ENCODE peak calls at places on chromosomes 5 and 9, in seven cellular contexts. X is RWPE2, F is hepatocyte, B is cardiac muscle cell, K is heart right ventricle, Y is mesenchymal stem cell, R is adipocyte. J is an unnamed sample.
A peak's percentile ranks its signal among the peaks of the same experiment; 100 is the strongest.

GRCh38 chr5:138491669-138492551 is 26.6 kb downstream of the EGR1 start:
- DNase-seq in X (peak; percentile 93), F (peak; percentile 94), B (peak; percentile 96), K (peak; percentile 91), Y (peak; percentile 92), R (peak; percentile 97), J (peak; percentile 99)

GRCh38 chr5:140130949-140131733 is 5.4 kb downstream of the IGIP start:
- DNase-seq in X (peak; percentile 9), F (no peak), B (no peak), K (no peak), Y (no peak), R (no peak), J (no peak)

GRCh38 chr5:146888341-146888978 is 9.9 kb upstream of the PPP2R2B start:
- DNase-seq in X (no peak), F (no peak), B (no peak), K (no peak), Y (no peak), R (no peak), J (no peak)

GRCh38 chr9:107710552-107710951 is 221.0 kb upstream of the KLF4 start:
- DNase-seq in X (no peak), F (no peak), B (no peak), K (no peak), Y (no peak), R (peak; percentile 57), J (no peak)

GRCh38 chr9:110148384-110148783 is 59.6 kb downstream of the C9orf152 start:
- DNase-seq in X (no peak), F (no peak), B (no peak), K (no peak), Y (peak; percentile 61), R (peak; percentile 24), J (no peak)

GRCh38 chr9:84668204-84669007 is 1.1 kb upstream of the NTRK2 start:
- DNase-seq in X (no peak), F (peak; percentile 88), B (peak; percentile 60), K (peak; percentile 51), Y (peak; percentile 57), R (peak; percentile 62), J (peak; percentile 94)

GRCh38 chr5:1998716-1999317 is 116.1 kb upstream of the IRX4 start:
- DNase-seq in X (no peak), F (no peak), B (no peak), K (no peak), Y (no peak), R (no peak), J (no peak)

GRCh38 chr5:156835905-156836304 is 14.2 kb upstream of the PPP1R2B start:
- DNase-seq in X (no peak), F (no peak), B (no peak), K (no peak), Y (no peak), R (peak; percentile 3), J (no peak)

GRCh38 chr9:123246534-123246933 is 21.9 kb downstream of the STRBP start:
- DNase-seq in X (no peak), F (no peak), B (peak; percentile 29), K (no peak), Y (no peak), R (peak; percentile 22), J (no peak)

GRCh38 chr5:95221234-95221633 is 63.7 kb downstream of the MCTP1 start:
- DNase-seq in X (no peak), F (no peak), B (no peak), K (no peak), Y (no peak), R (no peak), J (no peak)

GRCh38 chr5:45604092-45604491 is 92.1 kb downstream of the HCN1 start:
- DNase-seq in X (no peak), F (no peak), B (no peak), K (no peak), Y (no peak), R (no peak), J (no peak)

DNA sequence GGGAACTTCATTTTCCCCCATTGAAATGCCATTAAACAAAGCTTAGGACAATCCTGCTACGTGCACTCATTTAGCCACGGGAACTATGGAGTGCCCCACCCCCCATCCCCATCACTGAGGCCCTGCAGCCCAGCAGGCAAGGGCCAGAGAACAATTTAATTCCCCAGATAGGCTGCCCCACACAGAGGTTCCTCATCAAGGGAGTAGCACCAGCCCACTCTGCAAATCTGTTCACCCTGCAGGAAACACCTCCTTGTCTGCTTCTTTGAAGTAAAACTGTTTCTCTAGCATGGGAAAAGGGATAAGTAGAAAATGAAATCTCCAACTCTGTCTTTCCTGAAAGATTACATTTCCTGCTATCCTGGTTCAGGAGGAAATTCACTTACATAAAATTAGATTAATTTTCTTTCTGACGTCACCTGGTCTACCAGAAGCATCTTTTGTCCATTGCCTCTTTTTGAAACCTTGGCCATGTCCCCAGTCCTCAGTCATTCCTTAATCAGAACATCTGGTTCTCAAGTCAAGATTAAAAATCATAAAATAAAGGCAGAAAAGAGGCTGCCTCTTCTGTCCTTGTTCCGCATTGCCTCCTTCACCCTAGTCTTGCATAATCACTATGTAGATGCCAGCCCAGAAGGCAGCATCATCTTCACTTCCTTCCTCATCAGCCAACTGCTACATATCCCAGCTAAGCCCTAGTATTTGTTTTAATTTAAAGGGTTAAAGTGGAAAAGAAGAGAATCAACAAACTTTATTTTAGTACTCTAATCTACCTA is 206.2 kb downstream of the ENC1 start:
- DNase-seq in X (no peak), F (no peak), B (peak; percentile 32), K (peak; percentile 19), Y (no peak), R (no peak), J (no peak)
- H3K4me3 ChIP-seq in X (no peak overlapping the region), F (no peak overlapping the region), B (no peak overlapping the region), K (no peak overlapping the region), Y (no peak overlapping the region), R (peak overlapping the region; percentile 22), J (peak overlapping the region; percentile 30)

GRCh38 chr5:6510973-6511372 is 62.3 kb downstream of the UBE2QL1 start:
- DNase-seq in X (no peak), F (no peak), B (no peak), K (no peak), Y (no peak), R (no peak), J (no peak)

GRCh38 chr5:6505779-6506557 is 57.3 kb downstream of the UBE2QL1 start:
- DNase-seq in X (no peak), F (no peak), B (no peak), K (no peak), Y (no peak), R (no peak), J (no peak)

GRCh38 chr5:6506631-6507030 is 58.0 kb downstream of the UBE2QL1 start:
- DNase-seq in X (no peak), F (no peak), B (no peak), K (no peak), Y (no peak), R (no peak), J (no peak)

GRCh38 chr5:6508931-6509330 is 60.3 kb downstream of the UBE2QL1 start:
- DNase-seq in X (no peak), F (no peak), B (no peak), K (no peak), Y (no peak), R (no peak), J (no peak)

DNA sequence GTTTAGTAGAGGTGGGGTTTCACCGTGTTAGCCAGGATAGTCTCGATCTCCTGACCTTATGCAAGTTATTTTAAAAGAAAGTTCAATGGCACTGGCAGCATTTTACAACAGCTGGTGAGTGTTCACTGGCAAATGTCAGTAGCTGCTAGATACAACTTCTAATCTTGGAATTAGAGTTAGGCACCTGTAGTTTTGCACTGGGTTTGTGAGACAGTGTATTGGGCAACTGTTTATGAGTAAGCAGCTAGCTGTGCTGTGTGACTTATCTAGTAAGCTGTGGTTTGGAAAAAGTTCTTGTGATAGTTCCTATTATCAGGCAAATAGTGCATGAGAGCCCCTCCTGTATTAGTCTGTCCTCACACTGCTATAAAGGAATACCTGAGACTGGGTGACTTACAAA is 61.5 kb downstream of the UBE2QL1 start:
- DNase-seq in X (no peak), F (no peak), B (peak; percentile 9), K (no peak), Y (no peak), R (no peak), J (no peak)
- H3K4me3 ChIP-seq in X (no peak overlapping the region), F (no peak overlapping the region), B (no peak overlapping the region), K (no peak overlapping the region), Y (no peak overlapping the region), R (no peak overlapping the region), J (no peak overlapping the region)

DNA sequence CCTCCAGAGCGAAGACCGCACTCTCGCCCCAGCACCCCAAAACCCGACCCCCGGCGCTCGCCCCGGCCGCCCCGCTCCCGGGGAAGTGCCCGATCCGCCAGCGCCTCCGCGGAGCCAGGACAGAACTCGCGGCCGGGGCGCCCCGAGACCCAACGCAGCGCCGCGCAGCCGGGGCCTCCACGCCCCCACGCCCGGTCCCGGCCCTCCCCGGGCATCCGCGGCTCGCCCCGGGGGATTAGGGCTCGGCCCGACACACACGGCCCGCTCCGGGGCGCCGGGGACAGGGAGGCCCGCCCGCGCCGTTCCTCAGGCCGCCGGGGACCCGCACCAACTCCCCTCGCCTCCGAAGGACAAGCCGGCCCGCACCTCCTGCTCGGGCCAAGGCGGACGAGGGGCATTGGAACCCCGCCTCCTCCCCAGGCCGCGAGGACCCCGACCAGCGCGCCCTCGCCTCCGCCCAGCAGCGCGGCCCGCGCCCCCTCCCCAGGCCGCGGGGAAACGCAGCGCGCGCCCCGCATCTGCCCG is 521 bp downstream of the FNBP1 start:
- DNase-seq in X (no peak), F (peak; percentile 52), B (peak; percentile 20), K (peak; percentile 18), Y (no peak), R (peak; percentile 70), J (peak; percentile 91)
- H3K4me3 ChIP-seq in X (peak overlapping the region; percentile 69), F (peak overlapping the region; percentile 99), B (peak overlapping the region; percentile 85), K (peak overlapping the region; percentile 66), Y (peak overlapping the region; percentile 94), R (peak overlapping the region; percentile 97), J (peak overlapping the region; percentile 76)

GRCh38 chr5:154366353-154366752 is 79.4 kb upstream of the SAP30L start:
- DNase-seq in X (no peak), F (no peak), B (peak; percentile 71), K (no peak), Y (peak; percentile 51), R (peak; percentile 39), J (no peak)

GRCh38 chr5:154370119-154370518 is 75.7 kb upstream of the SAP30L start:
- DNase-seq in X (no peak), F (no peak), B (no peak), K (no peak), Y (peak; percentile 46), R (peak; percentile 58), J (peak; percentile 90)

GRCh38 chr5:154369682-154370081 is 76.1 kb upstream of the SAP30L start:
- DNase-seq in X (no peak), F (no peak), B (no peak), K (no peak), Y (peak; percentile 32), R (no peak), J (peak; percentile 62)

GRCh38 chr5:154367101-154367500 is 78.7 kb upstream of the SAP30L start:
- DNase-seq in X (no peak), F (no peak), B (peak; percentile 36), K (no peak), Y (peak; percentile 68), R (peak; percentile 50), J (no peak)

GRCh38 chr5:154368041-154368800 is 77.6 kb upstream of the SAP30L start:
- DNase-seq in X (peak; percentile 78), F (peak; percentile 61), B (peak; percentile 97), K (peak; percentile 38), Y (peak; percentile 83), R (peak; percentile 92), J (peak; percentile 94)
- H3K4me3 ChIP-seq in X (no peak overlapping the region), F (no peak overlapping the region), B (no peak overlapping the region), K (no peak overlapping the region), Y (no peak overlapping the region), R (no peak overlapping the region), J (peak overlapping the region; percentile 6)

J was measured in osteoblast.